ENCODE peak calls at places on chromosome 21, in eight cellular contexts. U, X, Q, P, C, A, K and H are unnamed samples.

GRCh38 chr21:37155216-37155615 is 82.2 kb downstream of the TTC3 start:
- DNase-seq in U (no peak), X (no peak), Q (no peak), P (no peak), C (no peak), A (no peak), K (no peak), H (no peak)

GRCh38 chr21:43936186-43936967 is 71.4 kb downstream of the AGPAT3 start:
- DNase-seq in U (no peak), X (no peak), Q (no peak), P (no peak), C (no peak), A (no peak), K (no peak), H (no peak)

GRCh38 chr21:42991992-42992740 is 17.8 kb downstream of the PKNOX1 start:
- DNase-seq in U (peak; percentile 21), X (peak; percentile 54), Q (no peak), P (no peak), C (peak; percentile 90), A (peak; percentile 50), K (peak; percentile 23), H (peak; percentile 54)

GRCh38 chr21:42696026-42696380 is 42.6 kb downstream of the PDE9A start:
- DNase-seq in U (no peak), X (no peak), Q (no peak), P (no peak), C (no peak), A (no peak), K (no peak), H (no peak)

GRCh38 chr21:38766987-38767722 is 38.6 kb upstream of the ETS2 start:
- DNase-seq in U (peak; percentile 83), X (no peak), Q (no peak), P (no peak), C (no peak), A (peak; percentile 80), K (peak; percentile 46), H (peak; percentile 5)

GRCh38 chr21:42665026-42665425 is 11.6 kb downstream of the PDE9A start:
- DNase-seq in U (no peak), X (peak; percentile 52), Q (no peak), P (no peak), C (no peak), A (no peak), K (no peak), H (no peak)

GRCh38 chr21:43300496-43301423 is 126.2 kb downstream of the SIK1 start:
- DNase-seq in U (peak; percentile 88), X (no peak), Q (no peak), P (no peak), C (no peak), A (peak; percentile 83), K (no peak), H (peak; percentile 55)

GRCh38 chr21:42532466-42533181 is 19.0 kb downstream of the SLC37A1 start:
- DNase-seq in U (no peak), X (no peak), Q (no peak), P (no peak), C (peak; percentile 60), A (no peak), K (peak; percentile 56), H (no peak)

GRCh38 chr21:24428539-24429186 is 1178.6 kb downstream of the MRPL39 start:
- DNase-seq in U (no peak), X (no peak), Q (no peak), P (no peak), C (no peak), A (no peak), K (no peak), H (no peak)

GRCh38 chr21:42580793-42581201 is 67.1 kb downstream of the SLC37A1 start:
- DNase-seq in U (no peak), X (no peak), Q (peak; percentile 6), P (no peak), C (peak; percentile 5), A (no peak), K (no peak), H (no peak)

GRCh38 chr21:36807421-36808004 is 108.6 kb downstream of the SIM2 start:
- DNase-seq in U (no peak), X (no peak), Q (no peak), P (no peak), C (no peak), A (no peak), K (no peak), H (no peak)

GRCh38 chr21:44939532-44940115 is at the start of gene SLX9:
- DNase-seq in U (peak; percentile 81), X (peak; percentile 96), Q (peak; percentile 89), P (peak; percentile 75), C (peak; percentile 59), A (peak; percentile 58), K (peak; percentile 82), H (peak; percentile 85)

GRCh38 chr21:40074198-40074597 is 207.0 kb downstream of the PCP4 start:
- DNase-seq in U (no peak), X (no peak), Q (no peak), P (no peak), C (no peak), A (no peak), K (no peak), H (no peak)

GRCh38 chr21:41411449-41412089 is 14.5 kb upstream of the MX1 start:
- DNase-seq in U (peak; percentile 7), X (no peak), Q (no peak), P (peak; percentile 15), C (no peak), A (peak; percentile 78), K (peak; percentile 68), H (no peak)

GRCh38 chr21:23534833-23535232 is 2072.4 kb downstream of the MRPL39 start:
- DNase-seq in U (no peak), X (no peak), Q (no peak), P (no peak), C (no peak), A (no peak), K (no peak), H (no peak)

GRCh38 chr21:38910390-38911008 is 104.8 kb downstream of the ETS2 start:
- DNase-seq in U (peak; percentile 89), X (no peak), Q (no peak), P (peak; percentile 49), C (no peak), A (peak; percentile 82), K (no peak), H (peak; percentile 55)

GRCh38 chr21:25733859-25734653 is 648 bp downstream of the ATP5PF start:
- DNase-seq in U (peak; percentile 20), X (peak; percentile 28), Q (no peak), P (peak; percentile 1), C (no peak), A (peak; percentile 25), K (no peak), H (no peak)

GRCh38 chr21:41858466-41859296 is 20.5 kb downstream of the PRDM15 start:
- DNase-seq in U (no peak), X (no peak), Q (no peak), P (no peak), C (no peak), A (no peak), K (no peak), H (no peak)

GRCh38 chr21:20004353-20004752 is 993.9 kb upstream of the NCAM2 start:
- DNase-seq in U (no peak), X (no peak), Q (no peak), P (no peak), C (no peak), A (peak; percentile 2), K (no peak), H (no peak)

GRCh38 chr21:18318156-18318555 is 73.5 kb downstream of the CHODL start:
- DNase-seq in U (no peak), X (no peak), Q (no peak), P (no peak), C (no peak), A (no peak), K (peak; percentile 16), H (no peak)

GRCh38 chr21:35254752-35255138 is 205.6 kb upstream of the RUNX1 start:
- DNase-seq in U (no peak), X (no peak), Q (no peak), P (no peak), C (no peak), A (no peak), K (no peak), H (no peak)

GRCh38 chr21:44052071-44052829 is 40.1 kb downstream of the TRAPPC10 start:
- DNase-seq in U (no peak), X (no peak), Q (no peak), P (no peak), C (no peak), A (no peak), K (peak; percentile 27), H (no peak)

DNA sequence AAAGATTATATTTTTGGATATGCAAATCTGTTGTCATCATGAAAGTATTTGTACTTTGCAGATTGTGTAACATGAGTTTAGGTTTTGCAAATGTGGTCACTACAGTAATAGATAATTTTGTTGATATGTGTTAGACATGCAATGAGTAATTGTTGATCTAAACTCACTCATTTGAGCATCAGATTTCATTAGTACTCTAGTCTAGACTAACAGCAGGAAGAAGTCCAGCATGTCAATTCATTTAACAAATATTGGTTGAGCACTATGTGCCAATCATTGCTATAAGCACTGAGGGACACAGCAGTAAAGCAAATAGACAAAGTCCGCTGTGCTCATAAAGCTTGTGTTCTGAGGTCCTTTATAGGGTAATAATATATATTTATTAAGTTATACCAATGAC is 350.0 kb downstream of the USP25 start:
- DNase-seq in U (peak; percentile 20), X (no peak), Q (no peak), P (peak; percentile 38), C (no peak), A (peak; percentile 33), K (no peak), H (no peak)
- H3K27ac ChIP-seq in U (no peak overlapping the region), X (no peak overlapping the region), Q (no peak overlapping the region), P (no peak overlapping the region), C (peak overlapping the region; percentile 91), A (no peak overlapping the region), K (no peak overlapping the region), H (no peak overlapping the region)

GRCh38 chr21:15037894-15038293 is 26.9 kb downstream of the NRIP1 start:
- DNase-seq in U (no peak), X (no peak), Q (no peak), P (no peak), C (no peak), A (no peak), K (no peak), H (no peak)
- TF ChIP-seq CTCF in U (no peak), X (no peak), Q (no peak), P (no peak), C (no peak), A (no peak), K (no peak), H (no peak)

DNA sequence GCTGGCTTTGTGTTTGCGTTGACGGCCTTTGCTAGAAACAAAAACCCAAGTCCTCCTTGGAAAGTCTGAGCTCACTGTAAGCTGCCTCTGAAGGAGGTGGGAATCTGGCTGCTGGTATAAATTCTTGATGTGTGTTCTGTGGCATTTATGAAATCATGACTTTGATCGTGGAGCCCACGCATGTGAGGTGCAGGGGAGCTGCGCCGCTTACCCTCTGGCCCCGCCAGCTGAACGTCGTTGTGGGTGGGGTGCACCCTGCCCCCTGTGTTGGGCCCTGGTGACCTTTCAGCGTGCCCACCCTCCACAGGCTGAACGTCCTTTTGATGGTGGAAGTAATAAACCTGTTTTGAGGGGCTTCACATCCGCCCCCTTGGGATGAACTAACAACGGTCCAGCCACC is 21.2 kb upstream of the DIP2A start:
- DNase-seq in U (no peak), X (no peak), Q (no peak), P (no peak), C (no peak), A (no peak), K (no peak), H (no peak)
- H3K27ac ChIP-seq in U (no peak overlapping the region), X (no peak overlapping the region), Q (no peak overlapping the region), P (no peak overlapping the region), C (no peak overlapping the region), A (no peak overlapping the region), K (no peak overlapping the region), H (no peak overlapping the region)

GRCh38 chr21:32113486-32113885 is 165.4 kb downstream of the MIS18A start:
- DNase-seq in U (no peak), X (no peak), Q (no peak), P (no peak), C (no peak), A (no peak), K (no peak), H (no peak)
- TF ChIP-seq CTCF in U (no peak), X (no peak), Q (no peak), P (no peak), C (no peak), A (no peak), K (no peak), H (no peak)